ENCODE peak calls at places on chromosomes 13 and 19, in seven cellular contexts. One of them, this sample, is unnamed.

GRCh38 chr13:80339841-80340642 is 884 bp downstream of the SPRY2 start:
- DNase-seq in heart left ventricle: peak; percentile 56
- DNase-seq in IMR-90: peak; percentile 42
- DNase-seq in DND-41: no peak
- DNase-seq in fibroblast of mammary gland: peak; percentile 36
- DNase-seq in breast epithelium: no peak
- DNase-seq in A673: no peak
- DNase-seq in this sample: peak; percentile 51

GRCh38 chr13:86856996-86857395 is 814.2 kb upstream of the SLITRK5 start:
- DNase-seq in heart left ventricle: no peak
- DNase-seq in IMR-90: peak; percentile 76
- DNase-seq in DND-41: no peak
- DNase-seq in fibroblast of mammary gland: peak; percentile 44
- DNase-seq in breast epithelium: no peak
- DNase-seq in A673: peak; percentile 33
- DNase-seq in this sample: peak; percentile 1

GRCh38 chr13:33363328-33363727 is 77.8 kb upstream of the STARD13 start:
- DNase-seq in heart left ventricle: no peak
- DNase-seq in IMR-90: no peak
- DNase-seq in DND-41: no peak
- DNase-seq in fibroblast of mammary gland: no peak
- DNase-seq in breast epithelium: no peak
- DNase-seq in A673: no peak
- DNase-seq in this sample: no peak

GRCh38 chr13:109672545-109672944 is 113.8 kb downstream of the IRS2 start:
- DNase-seq in heart left ventricle: no peak
- DNase-seq in IMR-90: peak; percentile 19
- DNase-seq in DND-41: no peak
- DNase-seq in fibroblast of mammary gland: no peak
- DNase-seq in breast epithelium: no peak
- DNase-seq in A673: peak; percentile 33
- DNase-seq in this sample: no peak

GRCh38 chr19:55494172-55494761 is 6.0 kb downstream of the SSC5D start:
- DNase-seq in heart left ventricle: peak; percentile 86
- DNase-seq in IMR-90: peak; percentile 75
- DNase-seq in DND-41: no peak
- DNase-seq in fibroblast of mammary gland: peak; percentile 91
- DNase-seq in breast epithelium: no peak
- DNase-seq in A673: no peak
- DNase-seq in this sample: peak; percentile 70

GRCh38 chr13:48976677-48977625 is 1.2 kb downstream of the FNDC3A start:
- DNase-seq in heart left ventricle: no peak
- DNase-seq in IMR-90: no peak
- DNase-seq in DND-41: no peak
- DNase-seq in fibroblast of mammary gland: peak; percentile 35
- DNase-seq in breast epithelium: no peak
- DNase-seq in A673: no peak
- DNase-seq in this sample: peak; percentile 32

GRCh38 chr13:30510091-30510490 is 44.4 kb upstream of the HMGB1 start:
- DNase-seq in heart left ventricle: no peak
- DNase-seq in IMR-90: no peak
- DNase-seq in DND-41: no peak
- DNase-seq in fibroblast of mammary gland: no peak
- DNase-seq in breast epithelium: no peak
- DNase-seq in A673: peak; percentile 54
- DNase-seq in this sample: no peak

GRCh38 chr19:33241530-33242101 is 16.0 kb upstream of the SLC7A10 start:
- DNase-seq in heart left ventricle: no peak
- DNase-seq in IMR-90: no peak
- DNase-seq in DND-41: no peak
- DNase-seq in fibroblast of mammary gland: peak; percentile 39
- DNase-seq in breast epithelium: no peak
- DNase-seq in A673: no peak
- DNase-seq in this sample: no peak

GRCh38 chr13:40407567-40407966 is 258.9 kb downstream of the FOXO1 start:
- DNase-seq in heart left ventricle: no peak
- DNase-seq in IMR-90: no peak
- DNase-seq in DND-41: no peak
- DNase-seq in fibroblast of mammary gland: no peak
- DNase-seq in breast epithelium: no peak
- DNase-seq in A673: no peak
- DNase-seq in this sample: no peak

GRCh38 chr13:23705578-23705977 is 135.4 kb downstream of the TNFRSF19 start:
- DNase-seq in heart left ventricle: no peak
- DNase-seq in IMR-90: peak; percentile 68
- DNase-seq in DND-41: no peak
- DNase-seq in fibroblast of mammary gland: peak; percentile 57
- DNase-seq in breast epithelium: no peak
- DNase-seq in A673: no peak
- DNase-seq in this sample: peak; percentile 31

GRCh38 chr13:50572129-50572528 is 271.4 kb downstream of the DLEU7 start:
- DNase-seq in heart left ventricle: no peak
- DNase-seq in IMR-90: no peak
- DNase-seq in DND-41: no peak
- DNase-seq in fibroblast of mammary gland: no peak
- DNase-seq in breast epithelium: no peak
- DNase-seq in A673: no peak
- DNase-seq in this sample: no peak

GRCh38 chr13:60765700-60766411 is 368.8 kb downstream of the TDRD3 start:
- DNase-seq in heart left ventricle: no peak
- DNase-seq in IMR-90: no peak
- DNase-seq in DND-41: no peak
- DNase-seq in fibroblast of mammary gland: no peak
- DNase-seq in breast epithelium: no peak
- DNase-seq in A673: peak; percentile 62
- DNase-seq in this sample: peak; percentile 55

GRCh38 chr19:9839415-9839814 is 4.3 kb downstream of the PIN1 start:
- DNase-seq in heart left ventricle: no peak
- DNase-seq in IMR-90: peak; percentile 51
- DNase-seq in DND-41: no peak
- DNase-seq in fibroblast of mammary gland: peak; percentile 19
- DNase-seq in breast epithelium: no peak
- DNase-seq in A673: no peak
- DNase-seq in this sample: no peak

GRCh38 chr13:105908581-105908980 is 626.9 kb downstream of the EFNB2 start:
- DNase-seq in heart left ventricle: no peak
- DNase-seq in IMR-90: no peak
- DNase-seq in DND-41: peak; percentile 84
- DNase-seq in fibroblast of mammary gland: no peak
- DNase-seq in breast epithelium: no peak
- DNase-seq in A673: no peak
- DNase-seq in this sample: no peak

GRCh38 chr13:29859971-29860370 is 9.6 kb upstream of the UBL3 start:
- DNase-seq in heart left ventricle: no peak
- DNase-seq in IMR-90: peak; percentile 87
- DNase-seq in DND-41: no peak
- DNase-seq in fibroblast of mammary gland: peak; percentile 89
- DNase-seq in breast epithelium: no peak
- DNase-seq in A673: no peak
- DNase-seq in this sample: peak; percentile 39

GRCh38 chr13:23558675-23559536 is 11.3 kb upstream of the TNFRSF19 start:
- DNase-seq in heart left ventricle: no peak
- DNase-seq in IMR-90: peak; percentile 92
- DNase-seq in DND-41: no peak
- DNase-seq in fibroblast of mammary gland: peak; percentile 89
- DNase-seq in breast epithelium: no peak
- DNase-seq in A673: peak; percentile 67
- DNase-seq in this sample: peak; percentile 93

GRCh38 chr19:49498475-49498874 is 2.2 kb downstream of the RPS11 start:
- DNase-seq in heart left ventricle: no peak
- DNase-seq in IMR-90: no peak
- DNase-seq in DND-41: no peak
- DNase-seq in fibroblast of mammary gland: no peak
- DNase-seq in breast epithelium: no peak
- DNase-seq in A673: no peak
- DNase-seq in this sample: no peak

GRCh38 chr19:49497047-49497789 is 984 bp downstream of the RPS11 start:
- DNase-seq in heart left ventricle: peak; percentile 63
- DNase-seq in IMR-90: peak; percentile 47
- DNase-seq in DND-41: peak; percentile 62
- DNase-seq in fibroblast of mammary gland: peak; percentile 65
- DNase-seq in breast epithelium: no peak
- DNase-seq in A673: peak; percentile 87
- DNase-seq in this sample: peak; percentile 60

GRCh38 chr19:49496574-49497008 is 357 bp downstream of the RPS11 start:
- DNase-seq in heart left ventricle: no peak
- DNase-seq in IMR-90: no peak
- DNase-seq in DND-41: no peak
- DNase-seq in fibroblast of mammary gland: no peak
- DNase-seq in breast epithelium: no peak
- DNase-seq in A673: no peak
- DNase-seq in this sample: no peak

GRCh38 chr19:49499030-49499670 is 2.9 kb downstream of the RPS11 start:
- DNase-seq in heart left ventricle: no peak
- DNase-seq in IMR-90: no peak
- DNase-seq in DND-41: no peak
- DNase-seq in fibroblast of mammary gland: no peak
- DNase-seq in breast epithelium: no peak
- DNase-seq in A673: no peak
- DNase-seq in this sample: no peak

DNA sequence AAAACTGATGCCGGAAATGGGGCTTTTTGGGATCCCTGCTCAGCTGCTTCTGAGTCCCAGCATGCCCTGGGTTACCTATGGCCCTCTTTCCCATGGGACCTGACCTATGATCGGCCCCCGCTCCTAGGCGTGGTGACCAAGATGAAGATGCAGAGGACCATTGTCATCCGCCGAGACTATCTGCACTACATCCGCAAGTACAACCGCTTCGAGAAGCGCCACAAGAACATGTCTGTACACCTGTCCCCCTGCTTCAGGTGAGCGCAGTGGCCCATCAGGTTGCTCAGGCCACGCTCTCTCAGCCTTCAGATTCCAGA is 1.5 kb downstream of the RPS11 start:
- DNase-seq in heart left ventricle: no peak
- DNase-seq in IMR-90: no peak
- DNase-seq in DND-41: no peak
- DNase-seq in fibroblast of mammary gland: no peak
- DNase-seq in breast epithelium: no peak
- DNase-seq in A673: no peak
- DNase-seq in this sample: no peak
- H3K4me3 ChIP-seq in heart left ventricle: no peak overlapping the region
- H3K4me3 ChIP-seq in IMR-90: no peak overlapping the region
- H3K4me3 ChIP-seq in DND-41: no peak overlapping the region
- H3K4me3 ChIP-seq in fibroblast of mammary gland: peak overlapping the region; percentile 100
- H3K4me3 ChIP-seq in breast epithelium: peak overlapping the region; percentile 66
- H3K4me3 ChIP-seq in A673: peak overlapping the region; percentile 82
- H3K4me3 ChIP-seq in this sample: peak overlapping the region; percentile 96

GRCh38 chr19:50607874-50608785 is 31.6 kb downstream of the SYT3 start:
- DNase-seq in heart left ventricle: peak; percentile 50
- DNase-seq in IMR-90: peak; percentile 67
- DNase-seq in DND-41: no peak
- DNase-seq in fibroblast of mammary gland: peak; percentile 85
- DNase-seq in breast epithelium: no peak
- DNase-seq in A673: peak; percentile 98
- DNase-seq in this sample: peak; percentile 33
- TF ChIP-seq CTCF in heart left ventricle: peak; percentile 18
- TF ChIP-seq CTCF in IMR-90: peak; percentile 49
- TF ChIP-seq CTCF in DND-41: no peak
- TF ChIP-seq CTCF in fibroblast of mammary gland: peak; percentile 55
- TF ChIP-seq CTCF in breast epithelium: no peak
- TF ChIP-seq CTCF in A673: peak; percentile 96
- TF ChIP-seq CTCF in this sample: peak; percentile 24

GRCh38 chr19:50725932-50726230 is 2.7 kb downstream of the CLEC11A start:
- DNase-seq in heart left ventricle: no peak
- DNase-seq in IMR-90: no peak
- DNase-seq in DND-41: no peak
- DNase-seq in fibroblast of mammary gland: no peak
- DNase-seq in breast epithelium: no peak
- DNase-seq in A673: no peak
- DNase-seq in this sample: no peak
- H3K4me3 ChIP-seq in heart left ventricle: peak overlapping the region; percentile 59
- H3K4me3 ChIP-seq in IMR-90: peak overlapping the region; percentile 70
- H3K4me3 ChIP-seq in DND-41: peak overlapping the region; percentile 29
- H3K4me3 ChIP-seq in fibroblast of mammary gland: peak overlapping the region; percentile 60
- H3K4me3 ChIP-seq in breast epithelium: peak overlapping the region; percentile 85
- H3K4me3 ChIP-seq in A673: peak overlapping the region; percentile 61
- H3K4me3 ChIP-seq in this sample: peak overlapping the region; percentile 81

DNA sequence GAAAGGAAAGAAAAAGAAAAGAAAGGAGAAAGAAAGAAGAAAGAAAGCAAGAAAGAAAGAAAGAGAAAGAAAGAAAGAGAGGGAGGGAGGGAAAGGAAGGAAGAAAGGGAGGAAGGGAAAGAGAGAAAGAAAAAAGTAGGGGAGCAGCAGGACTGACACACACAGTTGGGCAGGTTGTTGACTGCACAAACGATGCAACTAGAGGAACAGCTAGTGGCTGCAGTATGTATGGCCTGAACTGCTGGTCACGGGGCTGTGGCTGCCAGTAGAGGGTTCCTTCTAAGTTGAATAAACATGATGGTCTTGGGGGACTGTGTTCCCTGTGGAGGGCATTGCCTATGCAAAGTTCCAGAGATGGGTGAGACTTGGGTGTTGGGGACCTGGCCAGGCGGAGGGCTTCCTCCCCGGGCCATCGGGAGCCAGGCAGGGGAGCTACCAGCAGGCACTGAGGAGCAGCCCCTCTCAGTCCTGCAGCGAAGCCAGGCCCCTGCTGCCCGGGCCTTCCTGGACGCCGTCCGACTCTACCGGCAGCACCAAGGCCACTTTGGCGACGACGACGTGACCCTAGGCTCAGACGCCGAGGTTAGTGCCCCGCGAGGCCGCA is 16.7 kb upstream of the COLGALT1 start:
- DNase-seq in heart left ventricle: no peak
- DNase-seq in IMR-90: no peak
- DNase-seq in DND-41: no peak
- DNase-seq in fibroblast of mammary gland: no peak
- DNase-seq in breast epithelium: no peak
- DNase-seq in A673: no peak
- DNase-seq in this sample: no peak
- TF ChIP-seq CTCF in heart left ventricle: no peak
- TF ChIP-seq CTCF in IMR-90: no peak
- TF ChIP-seq CTCF in DND-41: no peak
- TF ChIP-seq CTCF in fibroblast of mammary gland: no peak
- TF ChIP-seq CTCF in breast epithelium: no peak
- TF ChIP-seq CTCF in A673: no peak
- TF ChIP-seq CTCF in this sample: no peak

GRCh38 chr13:42577538-42577937 is 3.6 kb downstream of the TNFSF11 start:
- DNase-seq in heart left ventricle: no peak
- DNase-seq in IMR-90: no peak
- DNase-seq in DND-41: no peak
- DNase-seq in fibroblast of mammary gland: no peak
- DNase-seq in breast epithelium: no peak
- DNase-seq in A673: no peak
- DNase-seq in this sample: no peak
- H3K4me3 ChIP-seq in heart left ventricle: no peak overlapping the region
- H3K4me3 ChIP-seq in IMR-90: no peak overlapping the region
- H3K4me3 ChIP-seq in DND-41: no peak overlapping the region
- H3K4me3 ChIP-seq in fibroblast of mammary gland: no peak overlapping the region
- H3K4me3 ChIP-seq in breast epithelium: no peak overlapping the region
- H3K4me3 ChIP-seq in A673: no peak overlapping the region
- H3K4me3 ChIP-seq in this sample: no peak overlapping the region

GRCh38 chr13:41848435-41849255 is 112.3 kb downstream of the VWA8 start:
- DNase-seq in heart left ventricle: no peak
- DNase-seq in IMR-90: peak; percentile 52
- DNase-seq in DND-41: no peak
- DNase-seq in fibroblast of mammary gland: peak; percentile 59
- DNase-seq in breast epithelium: no peak
- DNase-seq in A673: no peak
- DNase-seq in this sample: peak; percentile 86
- TF ChIP-seq CTCF in heart left ventricle: peak; percentile 34
- TF ChIP-seq CTCF in IMR-90: no peak
- TF ChIP-seq CTCF in DND-41: no peak
- TF ChIP-seq CTCF in fibroblast of mammary gland: peak; percentile 17
- TF ChIP-seq CTCF in breast epithelium: no peak
- TF ChIP-seq CTCF in A673: peak; percentile 37
- TF ChIP-seq CTCF in this sample: peak; percentile 30